ENCODE peak calls at places on chromosomes 6 and 20, in five cellular contexts. N is KBM-7; L is stimulated activated CD4-positive, alpha-beta T cell treated with anti-CD3 and anti-CD28 coated beads, Interleukin-4, amount 100 ng/mL, for 4 hours; F is midbrain; W is HS-27A. H is an unnamed sample.

GRCh38 chr6:37809144-37809543 is 10.4 kb upstream of the ZFAND3 start:
- DNase-seq in W (no peak), F (no peak), N (no peak), L (no peak), H (peak; percentile 54)

GRCh38 chr20:24235740-24236139 is 233.7 kb upstream of the SYNDIG1 start:
- DNase-seq in F (no peak), N (no peak), L (no peak), W (no peak), H (no peak)

GRCh38 chr20:32960849-32961731 is 43.1 kb downstream of the SUN5 start:
- DNase-seq in L (no peak), W (no peak), N (no peak), F (no peak), H (no peak)

GRCh38 chr6:28351493-28351925 is 1.8 kb downstream of the ZKSCAN3 start:
- DNase-seq in N (no peak), F (no peak), W (no peak), L (no peak), H (no peak)

GRCh38 chr6:142851601-142852000 is 93.4 kb downstream of the HIVEP2 start:
- DNase-seq in L (no peak), F (no peak), N (no peak), W (no peak), H (no peak)

GRCh38 chr6:105067329-105067728 is 110.4 kb downstream of the LIN28B start:
- DNase-seq in N (no peak), F (no peak), L (no peak), W (no peak), H (no peak)

GRCh38 chr20:62578294-62578897 is 63.9 kb upstream of the SLCO4A1 start:
- DNase-seq in L (no peak), N (peak; percentile 50), F (no peak), W (no peak), H (no peak)

GRCh38 chr6:160132776-160133338 is 11.2 kb downstream of the SLC22A1 start:
- DNase-seq in F (no peak), W (no peak), N (no peak), L (no peak), H (no peak)

GRCh38 chr6:39287601-39288000 is 26.6 kb downstream of the KCNK17 start:
- DNase-seq in F (no peak), N (no peak), L (no peak), W (no peak), H (no peak)

GRCh38 chr6:117536317-117536716 is 53.8 kb downstream of the DCBLD1 start:
- DNase-seq in W (no peak), F (no peak), L (no peak), N (no peak), H (no peak)

GRCh38 chr20:44057698-44058675 is 129.0 kb downstream of the JPH2 start:
- DNase-seq in W (no peak), F (no peak), L (no peak), N (no peak), H (no peak)

GRCh38 chr20:46127396-46128010 is 9.4 kb downstream of the CD40 start:
- DNase-seq in F (no peak), L (no peak), N (no peak), W (no peak), H (peak; percentile 48)

GRCh38 chr6:53651149-53651763 is 14.3 kb downstream of the KLHL31 start:
- DNase-seq in L (peak; percentile 55), F (peak; percentile 76), W (peak; percentile 2), N (peak; percentile 79), H (peak; percentile 60)

GRCh38 chr6:137240168-137240567 is 21.0 kb upstream of the IFNGR1 start:
- DNase-seq in W (no peak), N (peak; percentile 69), L (no peak), F (no peak), H (no peak)